ENCODE peak calls at places on chromosomes 2 and 18, in seven cellular contexts. V, D, S, W, R, C and I are unnamed samples.

GRCh38 chr18:11909597-11910026 is 1.5 kb upstream of the MPPE1 start:
- DNase-seq in V (peak), D (no peak), S (no peak), W (no peak), R (no peak), C (peak), I (peak)

GRCh38 chr2:23760746-23761145 is 166.2 kb downstream of the ATAD2B start:
- DNase-seq in V (peak), D (no peak), S (peak), W (no peak), R (no peak), C (no peak), I (peak)

GRCh38 chr2:227472265-227473018 is 486 bp downstream of the AGFG1 start:
- DNase-seq in V (peak), D (no peak), S (no peak), W (peak), R (no peak), C (peak), I (no peak)

GRCh38 chr2:177466337-177467195 is 74.0 kb downstream of the AGPS start:
- DNase-seq in V (no peak), D (no peak), S (no peak), W (peak), R (no peak), C (no peak), I (peak)

GRCh38 chr2:84201158-84201557 is 257.9 kb downstream of the SUCLG1 start:
- DNase-seq in V (no peak), D (no peak), S (no peak), W (no peak), R (no peak), C (no peak), I (no peak)

GRCh38 chr2:48781366-48781765 is 25.8 kb upstream of the LHCGR start:
- DNase-seq in V (no peak), D (no peak), S (no peak), W (no peak), R (no peak), C (no peak), I (no peak)

GRCh38 chr2:72325592-72326422 is 178.1 kb upstream of the CYP26B1 start:
- DNase-seq in V (peak), D (peak), S (peak), W (peak), R (peak), C (peak), I (peak)

GRCh38 chr2:53970095-53970897 is 497 bp downstream of the PSME4 start:
- DNase-seq in V (peak), D (peak), S (peak), W (peak), R (no peak), C (peak), I (peak)

GRCh38 chr2:47360937-47361336 is 42.0 kb upstream of the MSH2 start:
- DNase-seq in V (peak), D (no peak), S (no peak), W (no peak), R (no peak), C (no peak), I (peak)

GRCh38 chr2:95308426-95308990 is 11.4 kb downstream of the KCNIP3 start:
- DNase-seq in V (no peak), D (no peak), S (no peak), W (no peak), R (no peak), C (no peak), I (no peak)

GRCh38 chr2:178997067-178997466 is 52.9 kb downstream of the CCDC141 start:
- DNase-seq in V (no peak), D (no peak), S (no peak), W (no peak), R (no peak), C (no peak), I (no peak)

GRCh38 chr2:96391153-96391827 is 55.7 kb downstream of the NCAPH start:
- DNase-seq in V (no peak), D (no peak), S (no peak), W (no peak), R (no peak), C (no peak), I (no peak)

GRCh38 chr2:124283090-124283489 is 258.0 kb downstream of the CNTNAP5 start:
- DNase-seq in V (no peak), D (no peak), S (peak), W (no peak), R (no peak), C (no peak), I (no peak)

GRCh38 chr2:233152541-233152940 is 92.4 kb downstream of the INPP5D start:
- DNase-seq in V (no peak), D (no peak), S (no peak), W (no peak), R (no peak), C (no peak), I (peak)

DNA sequence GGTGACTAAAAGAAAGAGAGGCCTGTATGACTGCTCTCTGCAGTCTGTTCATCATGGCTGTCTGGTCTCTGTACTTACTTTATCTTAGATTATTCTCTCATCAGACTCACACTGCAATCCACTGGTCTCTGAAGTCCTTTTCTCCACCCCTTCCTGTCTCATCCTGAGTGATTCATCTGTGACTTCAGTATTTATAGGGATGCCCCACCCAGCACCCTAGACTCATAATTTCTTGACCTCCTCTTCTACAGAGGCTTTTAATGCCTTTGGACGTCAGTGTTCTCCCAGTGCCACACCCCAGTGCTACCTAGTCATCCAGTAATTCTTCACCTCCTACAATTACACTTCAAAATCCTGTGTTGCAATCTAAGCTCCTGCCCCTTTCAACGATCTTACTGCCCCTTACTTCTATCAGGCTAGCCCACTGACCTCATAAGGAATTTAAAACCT is 14.9 kb upstream of the ITPRID2 start:
- DNase-seq in V (peak), D (no peak), S (no peak), W (no peak), R (no peak), C (peak), I (peak)
- H2AK5ac ChIP-seq in V (no peak), D (no peak), S (no peak), W (no peak), R (no peak), C (no peak), I (no peak)

DNA sequence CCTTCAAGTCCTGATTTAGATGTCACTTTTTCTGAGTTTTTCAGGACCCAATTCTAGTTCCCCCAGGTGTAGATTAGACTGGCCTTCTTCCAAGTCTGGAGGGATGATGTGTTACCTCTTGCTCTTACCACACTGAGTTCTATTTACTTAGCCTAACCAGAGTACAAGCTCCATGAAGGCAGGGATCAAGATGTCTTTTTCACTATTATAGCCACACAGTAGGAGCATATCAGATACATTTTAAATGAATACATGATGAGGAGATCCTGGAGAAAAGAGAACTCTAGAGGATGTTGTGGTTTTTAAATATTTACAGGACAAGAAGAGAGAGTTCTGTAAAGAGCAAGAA is 30.3 kb downstream of the TMEM87B start:
- DNase-seq in V (no peak), D (no peak), S (no peak), W (no peak), R (no peak), C (no peak), I (no peak)
- H2AK5ac ChIP-seq in V (no peak), D (no peak), S (no peak), W (no peak), R (no peak), C (no peak), I (no peak)

GRCh38 chr2:129903586-129904425 is 75.7 kb upstream of the RAB6C start:
- DNase-seq in V (no peak), D (no peak), S (peak), W (peak), R (no peak), C (no peak), I (no peak)
- H2AK5ac ChIP-seq in V (no peak), D (peak), S (no peak), W (no peak), R (no peak), C (no peak), I (no peak)

DNA sequence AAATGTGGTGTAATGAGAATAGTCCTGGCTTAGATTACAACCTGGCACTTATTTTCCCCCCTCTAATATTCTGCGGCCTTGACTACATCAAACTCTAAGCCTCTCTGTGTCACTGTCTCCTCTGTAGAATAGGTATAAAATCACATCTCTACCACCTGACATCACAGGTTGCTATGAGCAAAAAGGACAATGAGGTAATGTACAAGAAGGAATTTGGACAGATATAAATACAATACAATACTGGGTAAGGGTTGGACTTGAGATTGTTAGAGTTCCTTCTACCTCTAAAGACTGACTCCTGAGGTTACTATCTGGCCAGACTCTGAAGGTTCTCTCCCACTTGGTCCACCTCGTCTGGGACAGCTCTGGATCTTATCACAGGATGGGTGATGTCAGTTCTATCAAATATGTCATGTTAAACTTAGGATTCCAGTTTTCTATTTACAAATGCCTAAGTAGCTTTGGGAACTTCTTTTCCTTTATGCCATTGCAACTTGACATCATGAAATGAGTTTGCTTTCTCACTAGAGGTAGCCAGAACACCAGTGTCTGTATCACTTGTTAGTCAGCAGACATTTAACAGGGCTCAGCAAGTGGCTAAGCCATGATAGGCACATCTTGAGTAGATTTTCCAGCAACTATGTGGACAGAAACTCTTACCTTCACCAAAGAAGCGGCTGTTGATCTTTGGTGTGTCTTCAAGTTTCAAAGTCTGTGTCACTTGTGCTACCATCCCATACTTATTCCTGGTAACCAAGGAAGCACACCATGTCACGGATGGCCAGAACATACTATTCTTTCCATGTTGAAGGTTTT is 9.5 kb downstream of the APOB start:
- DNase-seq in V (no peak), D (no peak), S (no peak), W (no peak), R (no peak), C (no peak), I (no peak)
- H2AK5ac ChIP-seq in V (no peak), D (no peak), S (no peak), W (no peak), R (no peak), C (no peak), I (no peak)

GRCh38 chr2:35301349-35301748 is 1054.2 kb upstream of the CRIM1 start:
- DNase-seq in V (no peak), D (no peak), S (no peak), W (no peak), R (no peak), C (no peak), I (no peak)

GRCh38 chr2:35297403-35297802 is 1058.2 kb upstream of the CRIM1 start:
- DNase-seq in V (no peak), D (no peak), S (no peak), W (no peak), R (no peak), C (no peak), I (no peak)

GRCh38 chr2:35293261-35293660 is 1062.3 kb upstream of the CRIM1 start:
- DNase-seq in V (no peak), D (peak), S (peak), W (peak), R (no peak), C (no peak), I (no peak)

GRCh38 chr2:35294636-35295263 is 1060.8 kb upstream of the CRIM1 start:
- DNase-seq in V (no peak), D (no peak), S (no peak), W (no peak), R (no peak), C (no peak), I (no peak)

DNA sequence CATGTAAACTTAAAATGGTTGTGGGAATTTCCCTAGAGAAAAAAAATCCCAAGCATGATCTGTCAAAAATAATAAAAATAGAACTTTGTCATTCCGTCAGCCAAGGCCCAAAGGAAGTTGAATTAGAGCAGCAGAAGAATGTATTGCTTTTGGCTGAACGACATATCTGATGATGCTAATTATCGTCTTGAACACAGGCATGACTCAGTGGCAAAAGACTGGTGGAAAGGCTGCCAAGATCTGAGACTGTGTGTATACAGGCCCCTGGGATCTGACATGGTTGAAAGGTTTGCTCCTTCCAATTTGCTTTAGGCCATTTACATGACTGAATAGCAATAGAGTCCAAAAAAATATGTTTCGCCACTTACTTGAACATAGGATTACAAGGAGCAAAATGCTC is 1057.1 kb upstream of the CRIM1 start:
- DNase-seq in V (peak), D (no peak), S (no peak), W (no peak), R (no peak), C (no peak), I (no peak)
- H2AK5ac ChIP-seq in V (no peak), D (no peak), S (no peak), W (no peak), R (no peak), C (no peak), I (no peak)

GRCh38 chr2:157059036-157059435 is 198.5 kb upstream of the GALNT5 start:
- DNase-seq in V (no peak), D (no peak), S (no peak), W (no peak), R (no peak), C (no peak), I (no peak)
- H2AK5ac ChIP-seq in V (no peak), D (no peak), S (no peak), W (no peak), R (no peak), C (no peak), I (no peak)

DNA sequence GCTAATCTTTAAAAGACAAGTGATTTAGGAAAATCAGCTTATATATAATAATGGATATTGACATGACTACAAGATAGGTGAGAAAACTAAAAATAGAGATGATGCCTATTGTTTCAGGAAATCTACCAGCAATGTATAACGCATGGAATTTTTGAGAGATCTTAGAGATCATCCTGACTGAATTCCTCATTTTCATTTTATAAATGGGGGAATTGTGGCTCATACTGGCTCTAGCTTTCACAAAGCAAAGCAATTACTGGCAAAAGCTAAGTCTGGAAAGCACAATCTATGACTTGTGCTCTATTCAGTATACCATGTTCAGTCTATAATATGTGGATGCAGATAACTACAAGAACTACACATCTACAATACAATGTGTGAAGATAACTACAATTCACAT is 51.9 kb upstream of the FANCL start:
- DNase-seq in V (no peak), D (no peak), S (no peak), W (no peak), R (no peak), C (no peak), I (no peak)
- H2AK5ac ChIP-seq in V (no peak), D (no peak), S (no peak), W (no peak), R (no peak), C (no peak), I (no peak)